ENCODE peak calls at places on chromosomes 13 and 19, in seven cellular contexts. L, G, X, J, C, O and T are unnamed samples.

GRCh38 chr19:7575426-7576040 is 20.1 kb upstream of the CAMSAP3 start:
- DNase-seq in C (no peak), L (no peak), G (peak; percentile 21), O (no peak), J (no peak), X (no peak), T (no peak)

GRCh38 chr13:85247780-85248179 is 551.4 kb downstream of the SLITRK6 start:
- DNase-seq in O (no peak), L (no peak), G (no peak), C (no peak), J (no peak), X (no peak), T (no peak)

GRCh38 chr19:824885-825284 is 2.8 kb upstream of the AZU1 start:
- DNase-seq in X (no peak), C (no peak), J (no peak), L (no peak), G (no peak), O (no peak), T (no peak)

GRCh38 chr13:52737900-52738299 is 1.7 kb downstream of the CNMD start:
- DNase-seq in L (no peak), J (no peak), C (no peak), O (no peak), X (no peak), G (no peak), T (no peak)

GRCh38 chr13:93709511-93710244 is 483.1 kb downstream of the GPC6 start:
- DNase-seq in X (no peak), L (no peak), C (no peak), G (peak; percentile 23), J (peak; percentile 33), O (no peak), T (no peak)

GRCh38 chr13:39402221-39402620 is 200.8 kb downstream of the LHFPL6 start:
- DNase-seq in L (no peak), O (no peak), G (no peak), C (no peak), X (no peak), J (no peak), T (no peak)

GRCh38 chr13:51222510-51223283 is 499 bp downstream of the FAM124A start:
- DNase-seq in J (no peak), G (no peak), X (no peak), O (no peak), C (no peak), L (peak; percentile 18), T (no peak)

GRCh38 chr19:6828698-6829633 is 56.5 kb downstream of the VAV1 start:
- DNase-seq in C (no peak), J (no peak), G (no peak), O (no peak), L (no peak), X (no peak), T (no peak)

GRCh38 chr13:28337196-28338045 is 157.5 kb downstream of the FLT1 start:
- DNase-seq in O (no peak), G (peak; percentile 59), J (peak; percentile 87), L (no peak), X (peak; percentile 47), C (peak; percentile 74), T (no peak)

GRCh38 chr13:69828527-69828926 is 279.1 kb upstream of the ATXN8OS start:
- DNase-seq in X (no peak), J (no peak), C (no peak), L (no peak), G (no peak), O (no peak), T (no peak)

GRCh38 chr13:102710261-102710679 is 15.4 kb upstream of the METTL21C start:
- DNase-seq in O (no peak), C (peak; percentile 40), G (no peak), J (peak; percentile 53), L (no peak), X (no peak), T (no peak)

GRCh38 chr19:1169921-1170885 is 3.9 kb downstream of the SBNO2 start:
- DNase-seq in X (no peak), O (no peak), G (no peak), C (peak; percentile 88), J (peak; percentile 80), L (no peak), T (peak; percentile 83)

GRCh38 chr13:24033527-24034302 is 126.8 kb upstream of the SPATA13 start:
- DNase-seq in J (peak; percentile 98), X (peak; percentile 15), L (no peak), G (peak; percentile 42), C (peak; percentile 72), O (no peak), T (no peak)

GRCh38 chr13:114203536-114203935 is 24.5 kb downstream of the CFAP97D2 start:
- DNase-seq in O (no peak), X (no peak), L (no peak), G (no peak), J (no peak), C (no peak), T (no peak)

GRCh38 chr19:46878613-46879375 is 18.0 kb downstream of the ARHGAP35 start:
- DNase-seq in G (peak; percentile 85), J (peak; percentile 86), L (no peak), X (peak; percentile 76), C (peak; percentile 77), O (no peak), T (no peak)

GRCh38 chr19:49645995-49646394 is 4.0 kb downstream of the SCAF1 start:
- DNase-seq in G (no peak), C (no peak), O (no peak), J (no peak), X (no peak), L (no peak), T (no peak)

DNA sequence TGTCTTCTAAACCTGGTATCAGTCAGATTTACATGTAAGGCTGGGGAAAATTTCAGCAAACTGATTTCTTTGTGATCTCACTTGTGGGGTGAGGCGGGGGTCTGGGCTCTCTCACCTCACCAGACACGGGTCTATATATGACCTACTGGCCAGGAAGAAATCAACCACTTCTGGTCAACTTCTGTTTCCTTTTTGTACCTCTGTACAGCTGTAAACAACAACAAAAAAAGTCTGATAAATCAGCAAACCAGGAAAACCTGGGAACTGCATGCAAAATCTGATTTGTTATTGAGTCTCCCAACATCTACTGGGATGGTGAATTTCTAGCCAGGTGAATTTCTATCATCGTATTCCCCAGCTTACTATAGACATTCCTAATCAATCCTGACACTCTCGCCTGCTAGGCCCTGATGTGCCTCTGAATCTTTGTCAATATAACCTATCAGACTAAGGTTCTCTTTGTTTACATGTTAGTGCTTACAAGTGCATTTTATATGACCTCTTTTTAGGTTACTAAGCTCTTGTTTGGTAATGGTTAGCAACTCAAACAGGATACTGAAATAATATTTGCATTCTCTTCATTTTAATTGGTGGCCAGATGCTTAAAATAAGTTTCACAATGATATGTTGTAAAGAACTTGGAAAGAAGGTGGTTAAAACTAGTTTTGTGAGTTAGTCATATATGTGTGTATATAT is 77.7 kb downstream of the LRRC63 start:
- DNase-seq in C (no peak), L (no peak), O (no peak), J (no peak), X (no peak), G (no peak), T (no peak)
- TF ChIP-seq CTCF in C (no peak), L (no peak), O (no peak), J (no peak), X (no peak), G (no peak), T (no peak)

GRCh38 chr19:40549007-40549708 is 27.5 kb upstream of the SHKBP1 start:
- DNase-seq in G (peak; percentile 56), X (peak; percentile 8), O (peak; percentile 49), J (peak; percentile 27), L (peak; percentile 81), C (peak; percentile 40), T (no peak)
- TF ChIP-seq CTCF in G (peak; percentile 56), X (peak; percentile 43), O (peak; percentile 77), J (peak; percentile 49), L (peak; percentile 65), C (peak; percentile 23), T (peak; percentile 53)

GRCh38 chr19:35299523-35300339 is 7.8 kb downstream of the MAG start:
- DNase-seq in G (no peak), O (no peak), J (no peak), L (no peak), X (no peak), C (no peak), T (no peak)

GRCh38 chr19:35298561-35298972 is 6.6 kb downstream of the MAG start:
- DNase-seq in O (no peak), G (no peak), X (no peak), L (no peak), J (no peak), C (no peak), T (no peak)

GRCh38 chr19:35297515-35297848 is 5.5 kb downstream of the MAG start:
- DNase-seq in X (no peak), G (no peak), O (no peak), J (no peak), L (no peak), C (no peak), T (no peak)

GRCh38 chr19:35296644-35297514 is 4.9 kb downstream of the MAG start:
- DNase-seq in C (no peak), O (no peak), X (no peak), J (no peak), G (no peak), L (no peak), T (no peak)

GRCh38 chr19:35297922-35298321 is 6.0 kb downstream of the MAG start:
- DNase-seq in J (no peak), X (no peak), L (no peak), O (no peak), C (no peak), G (no peak), T (no peak)
- TF ChIP-seq CTCF in J (no peak), X (no peak), L (no peak), O (no peak), C (no peak), G (no peak), T (no peak)

GRCh38 chr13:41652735-41653361 is 195.5 kb downstream of the RGCC start:
- DNase-seq in J (peak; percentile 79), G (peak; percentile 85), L (peak; percentile 62), X (peak; percentile 68), O (peak; percentile 62), C (peak; percentile 84), T (no peak)

GRCh38 chr13:41655997-41656396 is 198.6 kb downstream of the RGCC start:
- DNase-seq in X (no peak), L (no peak), J (no peak), G (no peak), C (no peak), O (no peak), T (no peak)

GRCh38 chr13:41654800-41655199 is 197.4 kb downstream of the RGCC start:
- DNase-seq in L (no peak), J (no peak), X (no peak), C (no peak), O (no peak), G (no peak), T (no peak)

GRCh38 chr13:41660426-41660825 is 203.1 kb downstream of the RGCC start:
- DNase-seq in O (no peak), C (no peak), X (no peak), L (no peak), J (no peak), G (no peak), T (no peak)

DNA sequence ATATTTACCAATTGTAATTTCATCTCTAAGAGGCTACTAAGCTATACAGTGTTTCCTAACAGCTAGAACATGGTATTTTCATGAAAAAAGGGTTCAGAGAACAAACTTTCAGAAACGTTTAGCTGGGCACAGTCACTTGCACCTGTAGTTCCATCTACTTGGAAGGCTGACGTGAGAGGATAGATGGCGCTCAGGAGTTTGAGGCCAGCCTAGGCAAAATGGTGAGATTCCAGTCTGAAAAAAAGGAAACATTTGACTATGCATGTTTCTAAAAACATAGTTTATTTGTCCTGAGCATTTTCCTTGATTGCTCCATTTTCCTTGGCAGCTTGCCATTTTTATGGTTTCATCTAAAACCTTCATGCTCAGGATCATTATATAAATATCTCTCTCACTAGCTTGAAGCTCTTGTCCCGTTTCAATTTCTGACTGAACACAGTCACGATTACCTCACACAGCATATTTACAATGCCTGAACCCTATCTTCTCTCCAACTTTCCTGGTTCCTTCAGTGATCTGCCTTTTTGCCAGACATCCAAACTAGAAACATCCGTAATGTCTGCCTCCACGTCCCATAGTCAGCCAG is 200.8 kb downstream of the RGCC start:
- DNase-seq in G (peak; percentile 91), O (no peak), X (peak; percentile 65), C (peak; percentile 94), J (peak; percentile 80), L (no peak), T (no peak)
- TF ChIP-seq CTCF in G (peak; percentile 58), O (no peak), X (no peak), C (peak; percentile 25), J (no peak), L (no peak), T (peak; percentile 27)